ENCODE peak calls at places on chromosome 3, in four cellular contexts. Q, A, S and J are unnamed samples.

GRCh38 chr3:186705882-186706780 is 11.0 kb upstream of the KNG1 start:
- DNase-seq in Q (no peak), A (no peak), S (peak), J (no peak)

GRCh38 chr3:174495231-174495755 is 363.8 kb upstream of the NAALADL2 start:
- DNase-seq in Q (peak), A (no peak), S (no peak), J (no peak)

GRCh38 chr3:125123455-125123854 is 67.7 kb upstream of the HEG1 start:
- DNase-seq in Q (no peak), A (no peak), S (no peak), J (no peak)

GRCh38 chr3:16326724-16327349 is 61.8 kb downstream of the OXNAD1 start:
- DNase-seq in Q (no peak), A (no peak), S (no peak), J (no peak)

GRCh38 chr3:24628523-24629258 is 134.0 kb upstream of the THRB start:
- DNase-seq in Q (peak), A (peak), S (no peak), J (no peak)

GRCh38 chr3:40645883-40646282 is 121.1 kb downstream of the ZNF621 start:
- DNase-seq in Q (no peak), A (no peak), S (no peak), J (no peak)

GRCh38 chr3:146187334-146187950 is 26.5 kb upstream of the PLOD2 start:
- DNase-seq in Q (peak), A (peak), S (peak), J (no peak)

GRCh38 chr3:4894891-4895530 is 84.2 kb upstream of the BHLHE40 start:
- DNase-seq in Q (no peak), A (no peak), S (no peak), J (no peak)

GRCh38 chr3:27792869-27793268 is 70.7 kb upstream of the EOMES start:
- DNase-seq in Q (no peak), A (no peak), S (no peak), J (no peak)

GRCh38 chr3:23068016-23068728 is 135.0 kb upstream of the UBE2E2 start:
- DNase-seq in Q (no peak), A (no peak), S (no peak), J (no peak)

GRCh38 chr3:177057768-177058167 is 139.5 kb downstream of the TBL1XR1 start:
- DNase-seq in Q (no peak), A (no peak), S (peak), J (no peak)

GRCh38 chr3:14725015-14725431 is 50.1 kb downstream of the C3orf20 start:
- DNase-seq in Q (peak), A (no peak), S (no peak), J (no peak)

GRCh38 chr3:12149029-12149428 is 9.7 kb downstream of the TIMP4 start:
- DNase-seq in Q (no peak), A (no peak), S (no peak), J (no peak)

GRCh38 chr3:135905058-135905724 is 60.3 kb upstream of the PPP2R3A start:
- DNase-seq in Q (peak), A (no peak), S (no peak), J (no peak)

GRCh38 chr3:105448338-105448982 is 81.8 kb downstream of the ALCAM start:
- DNase-seq in Q (no peak), A (no peak), S (no peak), J (no peak)

GRCh38 chr3:54188176-54188791 is 65.9 kb downstream of the CACNA2D3 start:
- DNase-seq in Q (peak), A (peak), S (peak), J (peak)

GRCh38 chr3:112378989-112379692 is 46.2 kb downstream of the CD200 start:
- DNase-seq in Q (peak), A (peak), S (peak), J (no peak)

GRCh38 chr3:98058244-98058960 is 23.3 kb upstream of the GABRR3 start:
- DNase-seq in Q (no peak), A (no peak), S (peak), J (no peak)

GRCh38 chr3:79154861-79155260 is 612.9 kb downstream of the ROBO1 start:
- DNase-seq in Q (no peak), A (no peak), S (no peak), J (no peak)

GRCh38 chr3:188440563-188440962 is 286.6 kb downstream of the LPP start:
- DNase-seq in Q (no peak), A (no peak), S (no peak), J (no peak)

GRCh38 chr3:113736548-113737089 is 9.4 kb downstream of the NAA50 start:
- DNase-seq in Q (peak), A (peak), S (peak), J (no peak)

GRCh38 chr3:147397155-147397888 is 9.0 kb downstream of the ZIC4 start:
- DNase-seq in Q (no peak), A (no peak), S (no peak), J (no peak)

GRCh38 chr3:156729460-156730179 is 55.2 kb downstream of the TIPARP start:
- DNase-seq in Q (peak), A (no peak), S (no peak), J (no peak)

GRCh38 chr3:53102601-53103147 is 27.6 kb downstream of the RFT1 start:
- DNase-seq in Q (peak), A (no peak), S (peak), J (no peak)

GRCh38 chr3:115553796-115554495 is 69.4 kb upstream of the GAP43 start:
- DNase-seq in Q (no peak), A (no peak), S (no peak), J (no peak)

GRCh38 chr3:64859625-64860590 is 172.1 kb upstream of the ADAMTS9 start:
- DNase-seq in Q (peak), A (no peak), S (no peak), J (no peak)

GRCh38 chr3:50260027-50260941 is 8.7 kb upstream of the SEMA3B start:
- DNase-seq in Q (peak), A (peak), S (peak), J (peak)

GRCh38 chr3:108599677-108600409 is 10.3 kb downstream of the DZIP3 start:
- DNase-seq in Q (no peak), A (no peak), S (no peak), J (no peak)

GRCh38 chr3:82610236-82610635 is 848.8 kb upstream of the GBE1 start:
- DNase-seq in Q (peak), A (peak), S (no peak), J (no peak)

GRCh38 chr3:157667493-157667892 is 164.3 kb upstream of the VEPH1 start:
- DNase-seq in Q (no peak), A (no peak), S (no peak), J (no peak)

GRCh38 chr3:175895731-175896130 is 1036.6 kb downstream of the NAALADL2 start:
- DNase-seq in Q (no peak), A (no peak), S (no peak), J (no peak)

GRCh38 chr3:61875488-61875887 is 314.1 kb downstream of the PTPRG start:
- DNase-seq in Q (no peak), A (no peak), S (no peak), J (no peak)

GRCh38 chr3:41710646-41711388 is 251.1 kb downstream of the ULK4 start:
- DNase-seq in Q (peak), A (no peak), S (no peak), J (no peak)

GRCh38 chr3:152320201-152320617 is 51.5 kb downstream of the MBNL1 start:
- DNase-seq in Q (no peak), A (no peak), S (peak), J (no peak)

GRCh38 chr3:10721101-10721500 is 94.9 kb upstream of the SLC6A11 start:
- DNase-seq in Q (no peak), A (no peak), S (no peak), J (no peak)
- TF ChIP-seq CTCF in Q (no peak), A (no peak), S (no peak), J (no peak)

GRCh38 chr3:137304313-137305056 is 346.7 kb downstream of the IL20RB start:
- DNase-seq in Q (no peak), A (no peak), S (no peak), J (no peak)
- TF ChIP-seq CTCF in Q (no peak), A (no peak), S (no peak), J (peak)

GRCh38 chr3:8450618-8451017 is 51.0 kb upstream of the LMCD1 start:
- DNase-seq in Q (peak), A (no peak), S (no peak), J (no peak)
- TF ChIP-seq CTCF in Q (no peak), A (no peak), S (no peak), J (no peak)

GRCh38 chr3:178155521-178155920 is 380.7 kb upstream of the KCNMB2 start:
- DNase-seq in Q (no peak), A (no peak), S (no peak), J (no peak)
- TF ChIP-seq CTCF in Q (no peak), A (no peak), S (no peak), J (peak)

GRCh38 chr3:33658971-33659848 is 58.8 kb downstream of the CLASP2 start:
- DNase-seq in Q (peak), A (no peak), S (peak), J (no peak)
- TF ChIP-seq CTCF in Q (no peak), A (no peak), S (no peak), J (no peak)

DNA sequence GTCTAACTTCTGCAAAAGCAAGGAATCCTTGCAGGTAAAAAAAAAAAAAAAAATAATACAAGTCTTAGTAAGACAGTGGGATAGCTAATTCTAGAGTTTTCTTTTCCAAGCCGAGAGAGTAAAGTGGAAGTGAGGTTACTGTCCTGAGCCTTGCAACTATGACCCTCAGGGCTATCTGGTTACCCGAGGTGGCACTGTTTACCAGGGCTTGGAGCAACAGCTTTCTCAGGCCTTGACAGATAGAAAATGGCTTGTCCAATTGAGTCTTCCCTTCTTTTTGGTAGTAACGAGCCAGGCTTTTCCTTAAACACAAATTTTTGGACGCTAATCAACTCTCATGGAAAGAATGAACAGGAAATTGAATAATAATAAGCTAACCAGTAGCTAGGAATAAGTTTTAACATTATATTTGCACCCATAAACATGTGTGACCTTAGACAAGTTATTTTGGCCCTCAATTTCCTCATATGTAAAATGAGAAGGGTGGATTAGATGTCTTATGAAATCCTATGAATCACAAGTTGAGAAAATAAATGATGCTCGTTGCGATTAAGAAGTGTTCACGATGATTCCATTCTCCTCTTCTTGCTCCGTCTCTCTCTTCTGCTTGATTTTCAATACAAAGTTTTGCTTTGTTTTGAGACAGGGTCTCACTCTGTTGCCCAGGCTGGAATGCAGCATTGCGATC is 236.9 kb upstream of the KBTBD8 start:
- DNase-seq in Q (peak), A (no peak), S (no peak), J (no peak)
- TF ChIP-seq CTCF in Q (no peak), A (no peak), S (no peak), J (no peak)

GRCh38 chr3:195196266-195196665 is 74.7 kb downstream of the XXYLT1 start:
- DNase-seq in Q (peak), A (peak), S (no peak), J (peak)
- TF ChIP-seq CTCF in Q (peak), A (no peak), S (no peak), J (no peak)

DNA sequence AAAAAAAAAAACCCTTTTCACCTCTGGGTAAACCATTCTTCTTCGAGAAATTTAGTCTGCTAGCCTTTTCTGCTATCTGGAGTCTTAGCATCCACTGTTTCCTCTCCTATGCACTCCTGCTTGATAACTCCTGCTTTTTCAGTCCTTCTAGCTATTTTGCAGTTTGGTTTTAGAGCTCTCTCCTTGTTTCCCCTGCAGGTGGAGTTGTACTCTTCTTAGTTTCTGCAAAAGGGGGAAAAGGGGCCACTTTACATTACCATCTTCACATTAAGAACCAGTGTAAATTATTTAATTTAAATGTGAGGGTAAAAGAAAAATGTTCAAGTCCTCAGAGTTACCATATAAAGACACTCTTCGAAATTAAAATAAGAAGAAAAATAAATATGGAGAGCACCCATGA is 23.6 kb upstream of the MYLK start:
- DNase-seq in Q (no peak), A (no peak), S (peak), J (no peak)
- TF ChIP-seq CTCF in Q (no peak), A (no peak), S (peak), J (peak)